ENCODE peak calls at places on chromosomes 4 and X, in six cellular contexts. R is PC-9, B is GM23248, C is neural progenitor cell, G is GM23338, F is MM.1S. D is an unnamed sample.

GRCh38 chrX:47242321-47242720 is 9.5 kb downstream of the USP11 start:
- DNase-seq in B (no peak), R (no peak), G (no peak), C (no peak), F (no peak), D (no peak)

GRCh38 chr4:184748251-184748652 is 14.4 kb upstream of the CENPU start:
- DNase-seq in G (peak; percentile 17), R (peak; percentile 85), B (no peak), C (no peak), F (no peak), D (no peak)

GRCh38 chr4:176259330-176260090 is 9.5 kb downstream of the ASB5 start:
- DNase-seq in F (no peak), R (no peak), G (no peak), C (no peak), B (peak; percentile 74), D (peak; percentile 56)

GRCh38 chr4:57329279-57329678 is 219.1 kb upstream of the IGFBP7 start:
- DNase-seq in F (no peak), G (no peak), R (no peak), C (no peak), B (no peak), D (no peak)

GRCh38 chr4:76306882-76307669 is 543 bp downstream of the STBD1 start:
- DNase-seq in C (peak; percentile 84), G (peak; percentile 87), B (peak; percentile 90), R (peak; percentile 48), F (peak; percentile 66), D (peak; percentile 49)

GRCh38 chr4:89119166-89119565 is 7.8 kb downstream of the TIGD2 start:
- DNase-seq in C (no peak), B (peak; percentile 34), R (no peak), F (no peak), G (no peak), D (peak; percentile 51)

GRCh38 chr4:42436950-42437349 is 39.7 kb downstream of the SHISA3 start:
- DNase-seq in F (no peak), B (no peak), R (no peak), C (no peak), G (no peak), D (no peak)

GRCh38 chr4:3262208-3263052 is 13.5 kb downstream of the MSANTD1 start:
- DNase-seq in R (no peak), C (peak; percentile 0), B (no peak), G (no peak), F (no peak), D (no peak)

GRCh38 chr4:146244496-146244895 is 30.2 kb downstream of the REELD1 start:
- DNase-seq in B (no peak), R (no peak), F (no peak), C (no peak), G (no peak), D (no peak)

GRCh38 chr4:140423106-140423505 is 4.3 kb downstream of the CLGN start:
- DNase-seq in C (no peak), B (peak; percentile 69), G (no peak), F (no peak), R (no peak), D (peak; percentile 63)

GRCh38 chr4:43776371-43776770 is 672.2 kb downstream of the KCTD8 start:
- DNase-seq in G (peak; percentile 6), B (peak; percentile 9), R (no peak), F (peak; percentile 57), C (no peak), D (peak; percentile 52)

GRCh38 chr4:183591301-183591700 is 67.7 kb downstream of the RWDD4 start:
- DNase-seq in C (no peak), F (no peak), G (no peak), B (peak; percentile 61), R (no peak), D (peak; percentile 40)

DNA sequence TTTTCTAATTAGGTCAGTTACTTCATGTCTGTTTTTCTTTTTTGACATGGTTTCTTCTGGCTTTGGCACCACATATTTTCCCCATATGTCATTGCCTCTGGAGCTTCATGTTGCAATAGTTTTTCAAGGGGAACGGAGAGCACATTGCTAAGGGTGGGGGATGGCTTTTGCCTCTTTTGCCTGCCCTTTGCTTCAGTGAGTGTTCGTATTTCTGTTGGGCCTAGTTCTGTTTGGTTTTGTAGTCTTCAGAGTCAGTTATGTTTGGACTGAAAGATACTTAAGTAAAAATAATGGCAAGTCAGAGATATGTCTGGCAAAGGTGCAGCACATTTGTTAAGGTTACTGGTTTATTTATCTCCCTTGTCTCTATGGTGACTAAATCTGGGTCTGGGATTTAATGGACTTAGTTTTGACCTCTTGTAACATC is 29.1 kb downstream of the FHL1 start:
- DNase-seq in G (no peak), F (no peak), R (no peak), C (no peak), B (peak; percentile 82), D (peak; percentile 37)
- H3K27ac ChIP-seq in G (no peak overlapping the region), F (no peak overlapping the region), R (peak overlapping the region; percentile 32), C (no peak overlapping the region), B (peak overlapping the region; percentile 93), D (no peak overlapping the region)

GRCh38 chr4:40228497-40229365 is 31.9 kb downstream of the RHOH start:
- DNase-seq in B (peak; percentile 17), F (peak; percentile 55), R (no peak), C (peak; percentile 36), G (peak; percentile 74), D (peak; percentile 21)

GRCh38 chr4:40232610-40233009 is 35.8 kb downstream of the RHOH start:
- DNase-seq in G (no peak), C (no peak), R (no peak), B (no peak), F (no peak), D (no peak)

GRCh38 chr4:40234519-40235039 is 37.7 kb downstream of the RHOH start:
- DNase-seq in B (no peak), F (no peak), R (no peak), G (no peak), C (no peak), D (no peak)

GRCh38 chr4:40233227-40233626 is 36.4 kb downstream of the RHOH start:
- DNase-seq in G (no peak), C (no peak), F (no peak), R (no peak), B (no peak), D (no peak)

GRCh38 chr4:40231464-40231863 is 34.6 kb downstream of the RHOH start:
- DNase-seq in F (no peak), G (no peak), C (no peak), R (no peak), B (no peak), D (no peak)
- H3F3A ChIP-seq in F (peaks cover 30% of the 10 kb centered on the region), G (no peaks in the 10 kb centered on the region), C (no peaks in the 10 kb centered on the region), R (no peaks in the 10 kb centered on the region), B (peaks cover 4% of the 10 kb centered on the region), D (no peaks in the 10 kb centered on the region)

GRCh38 chrX:25742334-25742733 is 395.8 kb upstream of the MAGEB18 start:
- DNase-seq in C (no peak), B (no peak), R (no peak), G (no peak), F (no peak), D (no peak)

DNA sequence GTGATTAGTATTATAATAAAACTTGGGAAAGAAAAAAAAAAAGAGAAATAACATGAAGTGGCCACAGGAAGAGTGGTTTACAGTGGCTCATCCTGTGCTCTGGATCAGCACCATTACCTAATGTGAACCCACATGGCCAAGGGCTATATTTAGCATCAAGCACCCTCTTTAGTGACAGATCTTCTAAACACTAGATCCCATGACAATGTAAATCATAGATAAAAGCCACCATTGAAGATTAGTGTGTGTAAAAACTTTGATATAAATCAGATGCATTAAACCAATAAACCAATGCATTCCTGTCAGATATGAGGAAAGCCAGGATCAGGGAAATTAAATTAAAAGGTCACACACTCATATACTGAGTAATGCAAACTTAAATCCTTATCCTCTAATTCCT is 400.6 kb upstream of the MAGEB18 start:
- DNase-seq in F (no peak), G (no peak), R (no peak), B (no peak), C (no peak), D (no peak)
- TF ChIP-seq EZH2 in F (no peak), G (no peak), R (no peak), B (no peak), C (no peak), D (no peak)

DNA sequence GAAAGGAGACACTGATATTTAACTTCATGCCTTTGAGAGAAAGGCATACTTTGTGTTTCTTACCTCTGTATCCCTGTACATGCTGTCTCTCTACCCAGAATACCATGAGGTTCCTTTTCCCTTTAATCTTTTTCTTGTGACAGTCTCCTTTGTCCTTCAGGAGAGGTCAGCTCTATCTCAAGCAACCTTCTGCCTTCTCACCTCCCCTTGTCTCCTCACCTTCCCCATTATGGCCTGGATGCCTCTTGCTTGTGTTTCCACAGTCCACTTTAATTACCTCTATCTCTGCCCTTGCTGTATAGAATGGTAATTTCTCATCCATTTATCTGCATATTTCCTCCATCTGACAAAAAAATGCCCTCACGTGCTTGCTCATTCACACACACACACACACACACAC is 28.4 kb downstream of the MSN start:
- DNase-seq in R (no peak), G (no peak), F (no peak), C (no peak), B (no peak), D (no peak)
- H3K27ac ChIP-seq in R (no peak overlapping the region), G (no peak overlapping the region), F (peak overlapping the region; percentile 89), C (no peak overlapping the region), B (peak overlapping the region; percentile 52), D (no peak overlapping the region)

D was measured in PC-3.